ENCODE peak calls at places on chromosomes 16 and 17, in nine cellular contexts. One of them, this sample, is unnamed.

GRCh38 chr17:68509151-68510057 is 2.8 kb upstream of the PRKAR1A start:
- DNase-seq in esophagus muscularis mucosa: no peak
- DNase-seq in progenitor cell of endocrine pancreas: no peak
- DNase-seq in BJ: no peak
- DNase-seq in cardiac fibroblast: no peak
- DNase-seq in HFFc6: no peak
- DNase-seq in RWPE1: no peak
- DNase-seq in A549: no peak
- DNase-seq in tibial nerve: no peak
- DNase-seq in this sample: peak; percentile 21

GRCh38 chr17:77319211-77320031 is 178.7 kb downstream of the SEC14L1 start:
- DNase-seq in esophagus muscularis mucosa: peak; percentile 96
- DNase-seq in progenitor cell of endocrine pancreas: no peak
- DNase-seq in BJ: peak; percentile 49
- DNase-seq in cardiac fibroblast: peak; percentile 85
- DNase-seq in HFFc6: peak; percentile 88
- DNase-seq in RWPE1: peak; percentile 74
- DNase-seq in A549: peak; percentile 93
- DNase-seq in tibial nerve: peak; percentile 85
- DNase-seq in this sample: no peak

GRCh38 chr16:8623634-8624033 is 2.1 kb downstream of the METTL22 start:
- DNase-seq in esophagus muscularis mucosa: no peak
- DNase-seq in progenitor cell of endocrine pancreas: no peak
- DNase-seq in BJ: no peak
- DNase-seq in cardiac fibroblast: no peak
- DNase-seq in HFFc6: peak; percentile 48
- DNase-seq in RWPE1: peak; percentile 46
- DNase-seq in A549: no peak
- DNase-seq in tibial nerve: no peak
- DNase-seq in this sample: no peak

GRCh38 chr16:56935201-56935600 is 3.3 kb downstream of the HERPUD1 start:
- DNase-seq in esophagus muscularis mucosa: no peak
- DNase-seq in progenitor cell of endocrine pancreas: no peak
- DNase-seq in BJ: no peak
- DNase-seq in cardiac fibroblast: no peak
- DNase-seq in HFFc6: no peak
- DNase-seq in RWPE1: no peak
- DNase-seq in A549: no peak
- DNase-seq in tibial nerve: no peak
- DNase-seq in this sample: no peak

GRCh38 chr17:57707892-57708291 is 37.2 kb downstream of the CCDC182 start:
- DNase-seq in esophagus muscularis mucosa: peak; percentile 91
- DNase-seq in progenitor cell of endocrine pancreas: no peak
- DNase-seq in BJ: no peak
- DNase-seq in cardiac fibroblast: no peak
- DNase-seq in HFFc6: no peak
- DNase-seq in RWPE1: no peak
- DNase-seq in A549: no peak
- DNase-seq in tibial nerve: no peak
- DNase-seq in this sample: peak; percentile 49

GRCh38 chr16:66996324-66996982 is 8.1 kb downstream of the CES4A start:
- DNase-seq in esophagus muscularis mucosa: no peak
- DNase-seq in progenitor cell of endocrine pancreas: no peak
- DNase-seq in BJ: peak; percentile 27
- DNase-seq in cardiac fibroblast: peak; percentile 79
- DNase-seq in HFFc6: peak; percentile 62
- DNase-seq in RWPE1: no peak
- DNase-seq in A549: peak; percentile 42
- DNase-seq in tibial nerve: peak; percentile 78
- DNase-seq in this sample: no peak

GRCh38 chr16:66898207-66898606 is 17.9 kb downstream of the PDP2 start:
- DNase-seq in esophagus muscularis mucosa: no peak
- DNase-seq in progenitor cell of endocrine pancreas: no peak
- DNase-seq in BJ: no peak
- DNase-seq in cardiac fibroblast: peak; percentile 46
- DNase-seq in HFFc6: peak; percentile 69
- DNase-seq in RWPE1: no peak
- DNase-seq in A549: no peak
- DNase-seq in tibial nerve: no peak
- DNase-seq in this sample: no peak

GRCh38 chr17:6070280-6070894 is at the start of gene WSCD1:
- DNase-seq in esophagus muscularis mucosa: no peak
- DNase-seq in progenitor cell of endocrine pancreas: peak; percentile 27
- DNase-seq in BJ: no peak
- DNase-seq in cardiac fibroblast: no peak
- DNase-seq in HFFc6: no peak
- DNase-seq in RWPE1: no peak
- DNase-seq in A549: peak; percentile 17
- DNase-seq in tibial nerve: no peak
- DNase-seq in this sample: peak; percentile 51

GRCh38 chr17:41773190-41773588 is 13.3 kb downstream of the JUP start:
- DNase-seq in esophagus muscularis mucosa: no peak
- DNase-seq in progenitor cell of endocrine pancreas: no peak
- DNase-seq in BJ: peak; percentile 61
- DNase-seq in cardiac fibroblast: peak; percentile 84
- DNase-seq in HFFc6: peak; percentile 81
- DNase-seq in RWPE1: peak; percentile 91
- DNase-seq in A549: peak; percentile 90
- DNase-seq in tibial nerve: no peak
- DNase-seq in this sample: no peak

GRCh38 chr17:51056813-51057510 is 63.7 kb downstream of the SPAG9 start:
- DNase-seq in esophagus muscularis mucosa: no peak
- DNase-seq in progenitor cell of endocrine pancreas: no peak
- DNase-seq in BJ: peak; percentile 87
- DNase-seq in cardiac fibroblast: peak; percentile 89
- DNase-seq in HFFc6: peak; percentile 94
- DNase-seq in RWPE1: peak; percentile 44
- DNase-seq in A549: peak; percentile 71
- DNase-seq in tibial nerve: no peak
- DNase-seq in this sample: peak; percentile 36

GRCh38 chr17:66343531-66344078 is 41.2 kb downstream of the PRKCA start:
- DNase-seq in esophagus muscularis mucosa: no peak
- DNase-seq in progenitor cell of endocrine pancreas: no peak
- DNase-seq in BJ: no peak
- DNase-seq in cardiac fibroblast: no peak
- DNase-seq in HFFc6: no peak
- DNase-seq in RWPE1: no peak
- DNase-seq in A549: peak; percentile 90
- DNase-seq in tibial nerve: no peak
- DNase-seq in this sample: no peak

GRCh38 chr16:84502581-84502980 is 1.9 kb downstream of the MEAK7 start:
- DNase-seq in esophagus muscularis mucosa: no peak
- DNase-seq in progenitor cell of endocrine pancreas: no peak
- DNase-seq in BJ: no peak
- DNase-seq in cardiac fibroblast: no peak
- DNase-seq in HFFc6: peak; percentile 21
- DNase-seq in RWPE1: no peak
- DNase-seq in A549: no peak
- DNase-seq in tibial nerve: no peak
- DNase-seq in this sample: no peak

GRCh38 chr16:84503751-84504395 is 586 bp downstream of the MEAK7 start:
- DNase-seq in esophagus muscularis mucosa: no peak
- DNase-seq in progenitor cell of endocrine pancreas: no peak
- DNase-seq in BJ: no peak
- DNase-seq in cardiac fibroblast: peak; percentile 6
- DNase-seq in HFFc6: peak; percentile 54
- DNase-seq in RWPE1: peak; percentile 70
- DNase-seq in A549: peak; percentile 31
- DNase-seq in tibial nerve: no peak
- DNase-seq in this sample: no peak

GRCh38 chr16:84505249-84506156 is 1.0 kb upstream of the MEAK7 start:
- DNase-seq in esophagus muscularis mucosa: no peak
- DNase-seq in progenitor cell of endocrine pancreas: no peak
- DNase-seq in BJ: no peak
- DNase-seq in cardiac fibroblast: no peak
- DNase-seq in HFFc6: no peak
- DNase-seq in RWPE1: no peak
- DNase-seq in A549: no peak
- DNase-seq in tibial nerve: no peak
- DNase-seq in this sample: no peak

GRCh38 chr16:84502075-84502474 is 2.4 kb downstream of the MEAK7 start:
- DNase-seq in esophagus muscularis mucosa: no peak
- DNase-seq in progenitor cell of endocrine pancreas: no peak
- DNase-seq in BJ: no peak
- DNase-seq in cardiac fibroblast: no peak
- DNase-seq in HFFc6: no peak
- DNase-seq in RWPE1: peak; percentile 54
- DNase-seq in A549: no peak
- DNase-seq in tibial nerve: no peak
- DNase-seq in this sample: no peak

DNA sequence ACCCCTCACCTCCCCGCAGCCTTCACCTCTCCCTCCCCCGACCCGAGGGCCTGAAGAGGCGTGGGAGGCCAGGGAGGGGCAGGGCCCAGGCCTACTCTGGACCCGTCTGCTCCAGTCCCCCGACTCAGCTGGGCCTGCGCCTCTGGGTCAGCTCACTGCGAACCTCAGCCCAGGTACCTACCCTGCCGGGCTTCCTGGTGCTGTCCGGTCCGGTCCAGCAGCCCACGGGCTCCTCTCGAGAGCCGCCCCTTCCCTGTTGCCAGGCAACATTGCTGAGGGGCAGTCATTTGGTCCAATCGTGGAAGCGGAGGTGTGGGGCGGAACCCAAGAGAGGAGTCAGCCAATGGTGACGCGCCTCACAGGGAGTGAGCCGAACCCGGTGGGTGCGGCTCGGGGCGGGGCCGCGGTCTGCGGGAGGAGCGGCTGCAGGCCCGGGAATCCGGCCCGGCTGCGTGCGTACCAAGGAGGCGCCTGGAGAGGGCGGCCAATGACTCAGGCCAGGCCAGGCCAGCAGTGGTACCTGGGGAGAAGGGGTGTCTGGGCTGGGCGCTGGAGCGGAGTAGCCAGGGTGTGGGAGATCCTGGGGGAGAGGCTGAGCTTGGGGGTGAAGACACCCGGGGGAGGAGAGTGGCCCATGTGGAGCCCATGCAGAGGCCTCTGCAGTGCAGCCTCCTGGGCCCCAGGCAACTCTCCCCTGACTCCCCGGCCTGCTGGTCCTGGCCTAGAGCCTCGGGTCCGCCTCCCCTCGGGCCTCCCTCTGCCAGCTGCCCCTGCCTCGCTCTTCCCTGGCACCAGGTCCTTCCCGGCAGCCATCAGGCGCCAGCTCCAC is at the start of gene MEAK7:
- DNase-seq in esophagus muscularis mucosa: peak; percentile 99
- DNase-seq in progenitor cell of endocrine pancreas: peak; percentile 98
- DNase-seq in BJ: peak; percentile 83
- DNase-seq in cardiac fibroblast: peak; percentile 99
- DNase-seq in HFFc6: peak; percentile 99
- DNase-seq in RWPE1: peak; percentile 99
- DNase-seq in A549: peak; percentile 98
- DNase-seq in tibial nerve: peak; percentile 99
- DNase-seq in this sample: peak; percentile 98
- TF ChIP-seq CTCF in esophagus muscularis mucosa: peak; percentile 10
- TF ChIP-seq CTCF in progenitor cell of endocrine pancreas: no peak
- TF ChIP-seq CTCF in BJ: no peak
- TF ChIP-seq CTCF in cardiac fibroblast: no peak
- TF ChIP-seq CTCF in HFFc6: no peak
- TF ChIP-seq CTCF in RWPE1: no peak
- TF ChIP-seq CTCF in A549: no peak
- TF ChIP-seq CTCF in tibial nerve: no peak
- TF ChIP-seq CTCF in this sample: no peak

GRCh38 chr17:47789611-47790520 is 31.7 kb downstream of the OSBPL7 start:
- DNase-seq in esophagus muscularis mucosa: peak; percentile 90
- DNase-seq in progenitor cell of endocrine pancreas: peak; percentile 39
- DNase-seq in BJ: no peak
- DNase-seq in cardiac fibroblast: peak; percentile 52
- DNase-seq in HFFc6: peak; percentile 19
- DNase-seq in RWPE1: peak; percentile 57
- DNase-seq in A549: peak; percentile 79
- DNase-seq in tibial nerve: no peak
- DNase-seq in this sample: peak; percentile 65
- TF ChIP-seq CTCF in esophagus muscularis mucosa: peak; percentile 51
- TF ChIP-seq CTCF in progenitor cell of endocrine pancreas: peak; percentile 47
- TF ChIP-seq CTCF in BJ: peak; percentile 58
- TF ChIP-seq CTCF in cardiac fibroblast: peak; percentile 34
- TF ChIP-seq CTCF in HFFc6: peak; percentile 67
- TF ChIP-seq CTCF in RWPE1: peak; percentile 76
- TF ChIP-seq CTCF in A549: peak; percentile 70
- TF ChIP-seq CTCF in tibial nerve: peak; percentile 61
- TF ChIP-seq CTCF in this sample: no peak

GRCh38 chr16:51049678-51050378 is 101.2 kb downstream of the SALL1 start:
- DNase-seq in esophagus muscularis mucosa: no peak
- DNase-seq in progenitor cell of endocrine pancreas: no peak
- DNase-seq in BJ: no peak
- DNase-seq in cardiac fibroblast: no peak
- DNase-seq in HFFc6: no peak
- DNase-seq in RWPE1: no peak
- DNase-seq in A549: no peak
- DNase-seq in tibial nerve: no peak
- DNase-seq in this sample: no peak
- TF ChIP-seq CTCF in esophagus muscularis mucosa: no peak
- TF ChIP-seq CTCF in progenitor cell of endocrine pancreas: peak; percentile 18
- TF ChIP-seq CTCF in BJ: no peak
- TF ChIP-seq CTCF in cardiac fibroblast: no peak
- TF ChIP-seq CTCF in HFFc6: no peak
- TF ChIP-seq CTCF in RWPE1: no peak
- TF ChIP-seq CTCF in A549: no peak
- TF ChIP-seq CTCF in tibial nerve: no peak
- TF ChIP-seq CTCF in this sample: no peak

GRCh38 chr16:30722443-30722842 is 23.5 kb downstream of the SRCAP start:
- DNase-seq in esophagus muscularis mucosa: no peak
- DNase-seq in progenitor cell of endocrine pancreas: no peak
- DNase-seq in BJ: no peak
- DNase-seq in cardiac fibroblast: no peak
- DNase-seq in HFFc6: no peak
- DNase-seq in RWPE1: no peak
- DNase-seq in A549: no peak
- DNase-seq in tibial nerve: no peak
- DNase-seq in this sample: no peak
- TF ChIP-seq CTCF in esophagus muscularis mucosa: no peak
- TF ChIP-seq CTCF in progenitor cell of endocrine pancreas: no peak
- TF ChIP-seq CTCF in BJ: no peak
- TF ChIP-seq CTCF in cardiac fibroblast: no peak
- TF ChIP-seq CTCF in HFFc6: peak; percentile 20
- TF ChIP-seq CTCF in RWPE1: no peak
- TF ChIP-seq CTCF in A549: no peak
- TF ChIP-seq CTCF in tibial nerve: no peak
- TF ChIP-seq CTCF in this sample: no peak

DNA sequence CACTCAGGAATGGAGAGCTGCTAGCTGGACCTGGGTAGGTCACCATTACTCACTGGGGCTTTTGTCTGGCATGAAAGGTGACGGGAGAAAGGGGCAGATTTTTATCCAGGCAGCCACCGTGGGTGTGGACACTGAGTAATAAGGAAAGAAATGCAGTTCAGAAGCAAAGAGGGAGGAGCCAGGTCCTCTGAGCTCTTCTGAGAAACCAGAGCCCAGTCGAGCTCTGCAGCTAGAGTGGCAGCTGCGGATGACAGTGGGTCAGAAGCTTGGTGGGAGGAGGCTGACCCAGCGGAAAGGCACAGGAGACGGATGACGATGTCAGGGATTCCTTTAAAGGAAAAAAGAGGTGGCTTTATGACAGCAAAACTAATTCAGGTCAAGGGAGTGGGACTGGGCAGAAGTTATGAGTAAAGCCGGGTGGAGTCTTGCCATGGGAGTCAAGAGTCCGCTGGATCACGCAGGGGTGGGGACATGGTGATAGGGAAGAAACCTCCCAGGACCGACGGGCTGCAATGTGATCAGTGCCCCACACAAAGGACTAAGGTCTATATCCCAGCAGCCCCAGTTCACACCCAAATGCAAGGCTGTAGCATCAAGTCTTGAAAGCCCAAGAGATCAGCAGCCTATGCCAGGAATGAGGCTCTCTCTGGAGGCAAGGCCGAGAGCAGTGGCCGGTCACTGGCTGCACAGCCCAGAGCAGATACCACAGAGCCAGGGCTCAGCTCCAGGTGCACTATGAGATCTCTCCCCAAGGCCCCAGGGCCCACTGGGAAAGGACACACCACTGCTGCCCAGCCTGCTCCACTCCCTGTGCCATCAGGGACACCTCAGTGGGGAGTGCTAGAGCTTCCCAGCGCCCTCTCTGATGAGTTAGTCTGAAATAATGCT is 6.3 kb upstream of the MNT start:
- DNase-seq in esophagus muscularis mucosa: no peak
- DNase-seq in progenitor cell of endocrine pancreas: no peak
- DNase-seq in BJ: peak; percentile 87
- DNase-seq in cardiac fibroblast: peak; percentile 87
- DNase-seq in HFFc6: peak; percentile 97
- DNase-seq in RWPE1: peak; percentile 67
- DNase-seq in A549: peak; percentile 89
- DNase-seq in tibial nerve: peak; percentile 58
- DNase-seq in this sample: no peak
- TF ChIP-seq CTCF in esophagus muscularis mucosa: no peak
- TF ChIP-seq CTCF in progenitor cell of endocrine pancreas: no peak
- TF ChIP-seq CTCF in BJ: no peak
- TF ChIP-seq CTCF in cardiac fibroblast: no peak
- TF ChIP-seq CTCF in HFFc6: no peak
- TF ChIP-seq CTCF in RWPE1: no peak
- TF ChIP-seq CTCF in A549: no peak
- TF ChIP-seq CTCF in tibial nerve: no peak
- TF ChIP-seq CTCF in this sample: no peak